ENCODE peak calls at places on chromosomes 6 and 20, in nine cellular contexts. Z, L, U, Y, S, I, E, K and N are unnamed samples. For H3K4me1, the result is how much of the 10 kb centered on the place peaks cover.

GRCh38 chr6:137051790-137052472 is 7.2 kb upstream of the IL20RA start:
- DNase-seq in I (no peak), L (no peak), Y (no peak), S (no peak), E (no peak), Z (no peak), U (no peak), K (no peak), N (no peak)

GRCh38 chr20:21149344-21149743 is 23.5 kb downstream of the KIZ start:
- DNase-seq in L (no peak), E (no peak), I (no peak), S (no peak), Y (no peak), Z (no peak), K (no peak), U (no peak), N (no peak)

GRCh38 chr20:38157635-38158495 is 7.2 kb downstream of the TGM2 start:
- DNase-seq in U (peak), E (no peak), Z (no peak), S (peak), L (no peak), I (no peak), Y (no peak), K (no peak), N (no peak)

GRCh38 chr6:109701774-109702173 is 10.7 kb downstream of the FIG4 start:
- DNase-seq in U (no peak), Y (no peak), L (no peak), E (no peak), S (no peak), Z (no peak), I (no peak), K (no peak), N (no peak)

GRCh38 chr6:109081516-109081915 is 13.1 kb downstream of the SESN1 start:
- DNase-seq in E (no peak), L (no peak), U (no peak), S (no peak), Y (no peak), Z (no peak), I (no peak), K (no peak), N (no peak)

GRCh38 chr6:54801669-54802068 is 44.9 kb upstream of the FAM83B start:
- DNase-seq in E (no peak), K (no peak), L (peak), Y (no peak), S (no peak), I (peak), U (no peak), Z (no peak), N (no peak)

GRCh38 chr20:36624068-36624813 is 18.7 kb downstream of the RAB5IF start:
- DNase-seq in Y (peak), S (no peak), K (no peak), Z (no peak), I (no peak), L (no peak), U (peak), E (no peak), N (no peak)

GRCh38 chr6:78010130-78010529 is 357.3 kb downstream of the MEI4 start:
- DNase-seq in S (no peak), I (no peak), K (no peak), E (no peak), L (no peak), U (no peak), Z (no peak), Y (no peak), N (no peak)

GRCh38 chr6:9126845-9127560 is 691.7 kb upstream of the SLC35B3 start:
- DNase-seq in Y (no peak), K (no peak), L (peak), U (no peak), I (peak), E (no peak), Z (no peak), S (no peak), N (no peak)

GRCh38 chr6:169047345-169047744 is 206.3 kb downstream of the THBS2 start:
- DNase-seq in I (no peak), L (no peak), E (no peak), Z (no peak), S (no peak), U (no peak), Y (no peak), K (no peak), N (no peak)

GRCh38 chr6:10175330-10175729 is 239.5 kb downstream of the TFAP2A start:
- DNase-seq in I (peak), U (no peak), Y (no peak), S (no peak), K (no peak), L (no peak), Z (no peak), E (no peak), N (no peak)

GRCh38 chr6:130453230-130453629 is 87.4 kb downstream of the TMEM200A start:
- DNase-seq in U (no peak), E (no peak), I (peak), Z (no peak), L (no peak), S (no peak), Y (no peak), K (no peak), N (no peak)

GRCh38 chr6:82205793-82206425 is 41.6 kb downstream of the IBTK start:
- DNase-seq in K (no peak), Z (no peak), U (no peak), S (no peak), I (no peak), Y (no peak), E (peak), L (peak), N (no peak)

GRCh38 chr20:34374209-34374749 is 11.2 kb downstream of the ITCH start:
- DNase-seq in Z (no peak), K (no peak), Y (no peak), E (no peak), L (no peak), U (no peak), S (no peak), I (no peak), N (no peak)

GRCh38 chr6:157438611-157439109 is 57.7 kb downstream of the ZDHHC14 start:
- DNase-seq in Z (no peak), S (no peak), U (no peak), L (no peak), E (no peak), Y (no peak), K (no peak), I (no peak), N (no peak)

GRCh38 chr6:116705917-116706316 is 24.9 kb downstream of the KPNA5 start:
- DNase-seq in E (no peak), U (no peak), K (no peak), L (no peak), I (no peak), S (no peak), Y (no peak), Z (no peak), N (no peak)

GRCh38 chr6:64985726-64986125 is 721.3 kb downstream of the EYS start:
- DNase-seq in E (no peak), Z (no peak), I (no peak), Y (no peak), U (no peak), S (no peak), L (no peak), K (no peak), N (no peak)

GRCh38 chr6:5249451-5250122 is 11.2 kb downstream of the LYRM4 start:
- DNase-seq in L (no peak), Y (no peak), K (no peak), U (no peak), S (no peak), Z (no peak), I (peak), E (no peak), N (no peak)

GRCh38 chr6:158073776-158074175 is 92.1 kb downstream of the SYNJ2 start:
- DNase-seq in K (no peak), S (no peak), I (no peak), Z (no peak), Y (no peak), E (no peak), L (no peak), U (no peak), N (peak)

GRCh38 chr6:17475845-17476244 is 82.5 kb downstream of the CAP2 start:
- DNase-seq in L (no peak), U (no peak), Y (no peak), K (no peak), Z (no peak), S (no peak), I (no peak), E (no peak), N (no peak)

GRCh38 chr6:30100585-30101422 is 12.1 kb downstream of the TRIM31 start:
- DNase-seq in K (peak), Z (no peak), L (peak), S (peak), E (peak), U (peak), Y (peak), I (peak), N (peak)

GRCh38 chr20:1491891-1492642 is 847 bp upstream of the SIRPB2 start:
- DNase-seq in E (no peak), K (no peak), Y (no peak), Z (no peak), I (no peak), U (no peak), L (no peak), S (no peak), N (no peak)

GRCh38 chr6:87731818-87732661 is 30.0 kb upstream of the AKIRIN2 start:
- DNase-seq in Z (peak), U (peak), I (peak), L (peak), K (peak), S (peak), Y (peak), E (peak), N (peak)

GRCh38 chr6:113405326-113406050 is 451.7 kb upstream of the MARCKS start:
- DNase-seq in L (no peak), I (no peak), Z (no peak), U (no peak), E (no peak), S (no peak), K (no peak), Y (no peak), N (no peak)

GRCh38 chr20:35539756-35540212 is 2.1 kb upstream of the ERGIC3 start:
- DNase-seq in L (peak), I (no peak), E (no peak), U (no peak), Y (peak), Z (no peak), K (no peak), S (no peak), N (no peak)

GRCh38 chr6:85775883-85776282 is 133.2 kb upstream of the SYNCRIP start:
- DNase-seq in L (no peak), S (no peak), K (no peak), E (no peak), Z (no peak), U (no peak), Y (no peak), I (no peak), N (no peak)

GRCh38 chr6:150605333-150605732 is 5.6 kb downstream of the PLEKHG1 start:
- DNase-seq in Y (no peak), Z (no peak), S (no peak), L (no peak), I (no peak), U (no peak), K (no peak), E (no peak), N (no peak)
- H3K4me1 ChIP-seq in Y (under half), Z (under half), S (half or more), L (under half), I (under half), U (under half), K (under half), E (under half), N (under half)

GRCh38 chr20:4763776-4764525 is 42.2 kb downstream of the PRND start:
- DNase-seq in E (no peak), Y (no peak), U (no peak), L (no peak), I (peak), K (no peak), Z (no peak), S (no peak), N (no peak)

GRCh38 chr20:4765681-4766080 is 44.0 kb downstream of the PRND start:
- DNase-seq in E (no peak), Y (no peak), L (no peak), U (no peak), I (no peak), S (no peak), K (no peak), Z (no peak), N (no peak)

GRCh38 chr20:4766631-4767030 is 44.9 kb downstream of the PRND start:
- DNase-seq in Z (no peak), Y (no peak), S (no peak), K (no peak), L (no peak), E (no peak), I (no peak), U (no peak), N (no peak)

GRCh38 chr20:4764805-4765204 is 43.1 kb downstream of the PRND start:
- DNase-seq in Y (no peak), Z (no peak), S (no peak), E (no peak), K (no peak), I (no peak), U (no peak), L (no peak), N (no peak)

DNA sequence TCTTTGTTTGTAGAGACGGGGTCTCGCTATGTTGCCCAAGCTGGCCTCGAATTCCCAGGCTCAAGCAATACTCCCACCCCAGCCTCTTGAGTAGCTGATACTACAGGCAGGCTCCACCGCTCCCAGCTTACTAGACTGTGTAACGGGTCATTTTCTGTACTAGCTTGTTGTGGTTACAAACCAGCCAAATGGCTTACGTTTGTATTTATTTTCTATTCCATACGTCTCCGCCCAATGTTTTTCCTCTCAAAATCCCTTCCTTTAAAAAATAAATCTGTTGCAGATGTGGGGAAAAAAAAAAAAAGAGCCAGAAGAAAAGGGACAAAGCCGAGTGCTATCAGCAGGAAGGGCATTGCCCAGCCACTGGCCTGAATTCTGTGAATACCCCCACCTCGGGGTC is 41.6 kb downstream of the PRND start:
- DNase-seq in I (no peak), Z (no peak), S (no peak), Y (no peak), E (no peak), U (no peak), K (no peak), L (no peak), N (no peak)
- H3K4me1 ChIP-seq in I (under half), Z (under half), S (under half), Y (under half), E (under half), U (under half), K (under half), L (under half), N (under half)

GRCh38 chr6:22149501-22150490 is 147.0 kb downstream of the PRL start:
- DNase-seq in U (no peak), I (no peak), E (peak), Z (no peak), Y (no peak), K (no peak), S (no peak), L (peak), N (no peak)
- H3K4me1 ChIP-seq in U (under half), I (under half), E (under half), Z (under half), Y (half or more), K (under half), S (half or more), L (under half), N (under half)

DNA sequence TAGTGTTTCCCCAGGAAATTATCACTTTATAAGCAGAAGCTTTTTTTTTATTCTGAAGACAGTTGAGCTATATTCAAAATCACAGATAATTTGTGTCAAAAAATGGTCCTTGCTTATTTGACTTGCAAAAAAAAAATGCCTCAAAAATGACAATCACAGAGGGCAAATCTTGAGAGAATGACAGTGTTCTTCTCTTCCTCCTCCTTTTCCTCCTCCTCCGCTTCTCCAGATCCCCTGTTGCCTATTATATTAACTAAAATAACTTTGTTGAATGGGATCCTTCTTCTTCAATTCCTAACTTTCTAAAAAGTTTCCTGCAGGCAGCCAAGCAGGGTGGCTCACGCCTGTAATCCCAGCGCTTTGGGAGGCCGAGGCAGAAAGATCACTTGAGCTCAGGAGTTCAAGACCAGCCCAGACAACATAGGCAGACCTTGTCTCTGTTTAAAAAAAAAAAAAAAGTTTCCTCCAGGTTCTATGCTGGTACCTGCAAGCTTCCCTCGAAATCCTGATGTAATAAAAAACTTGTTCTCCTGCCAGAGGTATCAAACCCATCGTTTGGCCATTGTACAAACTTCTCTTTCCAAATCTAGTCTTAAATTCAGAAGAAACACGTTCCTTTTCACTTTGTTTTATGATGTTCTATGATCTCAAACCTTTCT is 128.6 kb downstream of the IPCEF1 start:
- DNase-seq in Z (no peak), U (no peak), S (no peak), E (no peak), I (no peak), K (no peak), L (no peak), Y (no peak), N (no peak)
- H3K4me1 ChIP-seq in Z (under half), U (under half), S (under half), E (under half), I (under half), K (under half), L (under half), Y (under half), N (under half)

GRCh38 chr20:62608218-62608565 is 34.1 kb upstream of the SLCO4A1 start:
- DNase-seq in Z (no peak), K (peak), Y (no peak), L (no peak), S (no peak), I (no peak), U (no peak), E (no peak), N (no peak)
- H3K4me1 ChIP-seq in Z (under half), K (under half), Y (under half), L (under half), S (under half), I (under half), U (under half), E (under half), N (under half)

DNA sequence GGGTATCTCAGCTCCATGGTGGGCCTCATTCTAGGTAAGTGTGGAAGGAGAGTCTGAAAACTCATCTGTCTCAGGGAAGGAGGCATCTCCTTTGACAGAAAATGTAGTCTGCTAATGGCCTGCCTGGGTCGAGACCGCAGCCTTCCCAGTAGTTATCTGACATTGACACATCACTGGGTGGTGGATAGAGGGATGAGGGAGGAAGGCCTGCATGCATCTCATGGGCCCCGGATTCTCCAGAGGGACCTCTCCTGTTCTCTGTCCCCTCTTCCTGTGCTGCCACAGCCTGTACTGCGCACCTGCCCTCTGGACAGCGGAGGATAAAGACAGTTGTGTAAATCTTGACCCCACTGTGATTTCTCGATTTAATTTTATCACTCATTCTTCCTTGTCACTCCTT is 4.7 kb downstream of the PCMTD2 start:
- DNase-seq in U (no peak), I (no peak), K (no peak), L (no peak), Y (no peak), S (no peak), E (no peak), Z (no peak), N (no peak)
- H3K4me1 ChIP-seq in U (under half), I (under half), K (under half), L (under half), Y (under half), S (half or more), E (half or more), Z (under half), N (under half)